ENCODE peak calls at places on chromosomes 11 and 22, in six cellular contexts. One of them, this sample, is unnamed.

GRCh38 chr22:43185860-43186261 is 1.1 kb downstream of the TTLL12 start:
- DNase-seq in upper lobe of right lung: no peak
- DNase-seq in neuronal stem cell: no peak
- DNase-seq in HepG2: peak
- DNase-seq in skeletal muscle cell: no peak
- DNase-seq in SJCRH30: peak
- DNase-seq in this sample: peak

GRCh38 chr11:7571640-7572000 is 57.8 kb downstream of the PPFIBP2 start:
- DNase-seq in upper lobe of right lung: peak
- DNase-seq in neuronal stem cell: peak
- DNase-seq in HepG2: peak
- DNase-seq in skeletal muscle cell: no peak
- DNase-seq in SJCRH30: peak
- DNase-seq in this sample: peak

GRCh38 chr11:17343907-17344306 is 7.7 kb upstream of the NCR3LG1 start:
- DNase-seq in upper lobe of right lung: no peak
- DNase-seq in neuronal stem cell: no peak
- DNase-seq in HepG2: no peak
- DNase-seq in skeletal muscle cell: peak
- DNase-seq in SJCRH30: no peak
- DNase-seq in this sample: peak

GRCh38 chr11:65059959-65060824 is 1.8 kb upstream of the NAALADL1 start:
- DNase-seq in upper lobe of right lung: no peak
- DNase-seq in neuronal stem cell: no peak
- DNase-seq in HepG2: no peak
- DNase-seq in skeletal muscle cell: no peak
- DNase-seq in SJCRH30: no peak
- DNase-seq in this sample: no peak

GRCh38 chr11:49202287-49202976 is 6.0 kb downstream of the FOLH1 start:
- DNase-seq in upper lobe of right lung: no peak
- DNase-seq in neuronal stem cell: no peak
- DNase-seq in HepG2: no peak
- DNase-seq in skeletal muscle cell: no peak
- DNase-seq in SJCRH30: no peak
- DNase-seq in this sample: no peak

GRCh38 chr11:35174666-35175065 is 35.7 kb downstream of the CD44 start:
- DNase-seq in upper lobe of right lung: no peak
- DNase-seq in neuronal stem cell: no peak
- DNase-seq in HepG2: no peak
- DNase-seq in skeletal muscle cell: peak
- DNase-seq in SJCRH30: peak
- DNase-seq in this sample: no peak

GRCh38 chr11:20112291-20113146 is 47.8 kb downstream of the DBX1 start:
- DNase-seq in upper lobe of right lung: peak
- DNase-seq in neuronal stem cell: no peak
- DNase-seq in HepG2: no peak
- DNase-seq in skeletal muscle cell: peak
- DNase-seq in SJCRH30: no peak
- DNase-seq in this sample: peak

GRCh38 chr11:14029415-14029814 is 66.9 kb downstream of the SPON1 start:
- DNase-seq in upper lobe of right lung: no peak
- DNase-seq in neuronal stem cell: no peak
- DNase-seq in HepG2: no peak
- DNase-seq in skeletal muscle cell: no peak
- DNase-seq in SJCRH30: no peak
- DNase-seq in this sample: no peak

GRCh38 chr22:45163074-45163416 is 680 bp upstream of the NUP50 start:
- DNase-seq in upper lobe of right lung: no peak
- DNase-seq in neuronal stem cell: no peak
- DNase-seq in HepG2: no peak
- DNase-seq in skeletal muscle cell: no peak
- DNase-seq in SJCRH30: peak
- DNase-seq in this sample: peak

GRCh38 chr11:36186340-36186739 is 102.9 kb downstream of the COMMD9 start:
- DNase-seq in upper lobe of right lung: no peak
- DNase-seq in neuronal stem cell: no peak
- DNase-seq in HepG2: no peak
- DNase-seq in skeletal muscle cell: peak
- DNase-seq in SJCRH30: peak
- DNase-seq in this sample: peak

GRCh38 chr22:38257650-38258246 is 15.1 kb downstream of the TMEM184B start:
- DNase-seq in upper lobe of right lung: no peak
- DNase-seq in neuronal stem cell: no peak
- DNase-seq in HepG2: no peak
- DNase-seq in skeletal muscle cell: no peak
- DNase-seq in SJCRH30: no peak
- DNase-seq in this sample: no peak

GRCh38 chr11:111557425-111558111 is 17.0 kb downstream of the LAYN start:
- DNase-seq in upper lobe of right lung: no peak
- DNase-seq in neuronal stem cell: no peak
- DNase-seq in HepG2: peak
- DNase-seq in skeletal muscle cell: peak
- DNase-seq in SJCRH30: no peak
- DNase-seq in this sample: peak

GRCh38 chr11:15654397-15654915 is 539.7 kb downstream of the INSC start:
- DNase-seq in upper lobe of right lung: no peak
- DNase-seq in neuronal stem cell: no peak
- DNase-seq in HepG2: no peak
- DNase-seq in skeletal muscle cell: no peak
- DNase-seq in SJCRH30: no peak
- DNase-seq in this sample: no peak

GRCh38 chr22:36329217-36330078 is 58.3 kb downstream of the MYH9 start:
- DNase-seq in upper lobe of right lung: no peak
- DNase-seq in neuronal stem cell: peak
- DNase-seq in HepG2: peak
- DNase-seq in skeletal muscle cell: peak
- DNase-seq in SJCRH30: peak
- DNase-seq in this sample: peak

GRCh38 chr11:8973121-8973520 is 8.9 kb upstream of the TMEM9B start:
- DNase-seq in upper lobe of right lung: no peak
- DNase-seq in neuronal stem cell: no peak
- DNase-seq in HepG2: no peak
- DNase-seq in skeletal muscle cell: no peak
- DNase-seq in SJCRH30: no peak
- DNase-seq in this sample: no peak

GRCh38 chr11:72001255-72001654 is 2.5 kb downstream of the IL18BP start:
- DNase-seq in upper lobe of right lung: no peak
- DNase-seq in neuronal stem cell: no peak
- DNase-seq in HepG2: no peak
- DNase-seq in skeletal muscle cell: no peak
- DNase-seq in SJCRH30: no peak
- DNase-seq in this sample: no peak

GRCh38 chr22:46641829-46642266 is 21.7 kb downstream of the GRAMD4 start:
- DNase-seq in upper lobe of right lung: no peak
- DNase-seq in neuronal stem cell: no peak
- DNase-seq in HepG2: no peak
- DNase-seq in skeletal muscle cell: no peak
- DNase-seq in SJCRH30: no peak
- DNase-seq in this sample: no peak

GRCh38 chr22:33848251-33848650 is 72.0 kb downstream of the LARGE1 start:
- DNase-seq in upper lobe of right lung: no peak
- DNase-seq in neuronal stem cell: no peak
- DNase-seq in HepG2: no peak
- DNase-seq in skeletal muscle cell: no peak
- DNase-seq in SJCRH30: no peak
- DNase-seq in this sample: no peak

GRCh38 chr11:67646535-67647336 is 3.8 kb downstream of the ACY3 start:
- DNase-seq in upper lobe of right lung: no peak
- DNase-seq in neuronal stem cell: no peak
- DNase-seq in HepG2: no peak
- DNase-seq in skeletal muscle cell: no peak
- DNase-seq in SJCRH30: no peak
- DNase-seq in this sample: no peak

GRCh38 chr11:124421043-124421442 is 3.6 kb downstream of the OR8B4 start:
- DNase-seq in upper lobe of right lung: no peak
- DNase-seq in neuronal stem cell: no peak
- DNase-seq in HepG2: no peak
- DNase-seq in skeletal muscle cell: no peak
- DNase-seq in SJCRH30: no peak
- DNase-seq in this sample: no peak

GRCh38 chr11:28826807-28827206 is 718.6 kb downstream of the METTL15 start:
- DNase-seq in upper lobe of right lung: no peak
- DNase-seq in neuronal stem cell: no peak
- DNase-seq in HepG2: no peak
- DNase-seq in skeletal muscle cell: no peak
- DNase-seq in SJCRH30: no peak
- DNase-seq in this sample: no peak

GRCh38 chr11:79461144-79461543 is 20.3 kb upstream of the TENM4 start:
- DNase-seq in upper lobe of right lung: no peak
- DNase-seq in neuronal stem cell: peak
- DNase-seq in HepG2: peak
- DNase-seq in skeletal muscle cell: no peak
- DNase-seq in SJCRH30: peak
- DNase-seq in this sample: peak

GRCh38 chr22:32796865-32797573 is 4.5 kb upstream of the TIMP3 start:
- DNase-seq in upper lobe of right lung: peak
- DNase-seq in neuronal stem cell: peak
- DNase-seq in HepG2: peak
- DNase-seq in skeletal muscle cell: no peak
- DNase-seq in SJCRH30: peak
- DNase-seq in this sample: peak

GRCh38 chr11:82811369-82811768 is 77.7 kb upstream of the FAM181B start:
- DNase-seq in upper lobe of right lung: no peak
- DNase-seq in neuronal stem cell: no peak
- DNase-seq in HepG2: no peak
- DNase-seq in skeletal muscle cell: no peak
- DNase-seq in SJCRH30: no peak
- DNase-seq in this sample: no peak

GRCh38 chr11:113184498-113184897 is 129.9 kb upstream of the TTC12 start:
- DNase-seq in upper lobe of right lung: no peak
- DNase-seq in neuronal stem cell: no peak
- DNase-seq in HepG2: peak
- DNase-seq in skeletal muscle cell: peak
- DNase-seq in SJCRH30: no peak
- DNase-seq in this sample: peak

GRCh38 chr11:1498262-1498661 is 11.7 kb upstream of the MOB2 start:
- DNase-seq in upper lobe of right lung: peak
- DNase-seq in neuronal stem cell: no peak
- DNase-seq in HepG2: no peak
- DNase-seq in skeletal muscle cell: no peak
- DNase-seq in SJCRH30: no peak
- DNase-seq in this sample: no peak

GRCh38 chr11:69385466-69385820 is 91.5 kb downstream of the MYEOV start:
- DNase-seq in upper lobe of right lung: no peak
- DNase-seq in neuronal stem cell: no peak
- DNase-seq in HepG2: no peak
- DNase-seq in skeletal muscle cell: no peak
- DNase-seq in SJCRH30: no peak
- DNase-seq in this sample: no peak

GRCh38 chr11:96242971-96243647 is 99.9 kb downstream of the MAML2 start:
- DNase-seq in upper lobe of right lung: peak
- DNase-seq in neuronal stem cell: peak
- DNase-seq in HepG2: peak
- DNase-seq in skeletal muscle cell: peak
- DNase-seq in SJCRH30: peak
- DNase-seq in this sample: peak
- H3K4me3 ChIP-seq in upper lobe of right lung: peak
- H3K4me3 ChIP-seq in neuronal stem cell: peak
- H3K4me3 ChIP-seq in HepG2: no peak
- H3K4me3 ChIP-seq in skeletal muscle cell: peak
- H3K4me3 ChIP-seq in SJCRH30: peak
- H3K4me3 ChIP-seq in this sample: peak

DNA sequence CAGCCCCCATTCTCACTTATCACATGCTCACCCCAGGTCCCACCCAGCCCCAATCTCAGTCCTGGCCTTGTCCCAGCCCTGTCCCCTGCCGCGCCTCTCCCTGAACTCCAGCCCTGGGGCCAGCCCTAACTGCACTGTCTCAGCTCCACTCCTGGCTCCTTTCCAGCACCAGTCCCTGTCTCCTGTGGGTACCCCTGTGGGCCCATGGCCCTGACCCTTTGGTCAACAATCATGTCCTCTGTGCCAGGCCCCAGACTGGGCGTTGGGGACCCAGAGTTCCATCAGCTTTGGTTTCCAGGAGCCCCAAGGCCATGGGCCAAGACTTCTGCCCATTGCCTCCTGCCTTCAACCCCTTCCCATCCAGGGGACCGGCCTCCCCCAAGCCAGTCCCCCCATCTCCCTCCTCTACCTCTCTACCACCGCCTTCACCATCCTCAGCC is 756 bp downstream of the SPI1 start:
- DNase-seq in upper lobe of right lung: peak
- DNase-seq in neuronal stem cell: no peak
- DNase-seq in HepG2: no peak
- DNase-seq in skeletal muscle cell: no peak
- DNase-seq in SJCRH30: no peak
- DNase-seq in this sample: no peak
- H3K4me3 ChIP-seq in upper lobe of right lung: peak
- H3K4me3 ChIP-seq in neuronal stem cell: no peak
- H3K4me3 ChIP-seq in HepG2: no peak
- H3K4me3 ChIP-seq in skeletal muscle cell: no peak
- H3K4me3 ChIP-seq in SJCRH30: no peak
- H3K4me3 ChIP-seq in this sample: no peak

DNA sequence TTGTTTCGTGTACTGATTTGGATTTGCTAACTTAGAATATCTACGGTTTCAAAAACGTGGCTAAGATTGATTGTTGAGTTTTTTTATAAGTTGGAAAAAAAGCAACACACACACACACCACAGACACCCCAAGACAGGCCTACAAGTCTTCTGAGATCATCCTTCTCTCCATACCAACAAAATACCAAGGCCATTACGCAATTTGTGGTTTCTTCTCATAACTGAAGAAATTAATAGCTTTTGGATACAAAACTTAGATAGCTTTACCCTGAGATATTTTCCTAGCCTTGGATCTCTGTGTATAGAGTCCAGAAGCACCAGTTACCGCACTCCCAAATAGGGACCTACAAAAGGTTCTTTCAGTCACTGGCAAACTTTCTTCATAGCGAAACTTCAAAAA is 113.6 kb downstream of the SIK3 start:
- DNase-seq in upper lobe of right lung: no peak
- DNase-seq in neuronal stem cell: no peak
- DNase-seq in HepG2: no peak
- DNase-seq in skeletal muscle cell: peak
- DNase-seq in SJCRH30: no peak
- DNase-seq in this sample: peak
- H3K4me3 ChIP-seq in upper lobe of right lung: no peak
- H3K4me3 ChIP-seq in neuronal stem cell: no peak
- H3K4me3 ChIP-seq in HepG2: no peak
- H3K4me3 ChIP-seq in skeletal muscle cell: no peak
- H3K4me3 ChIP-seq in SJCRH30: no peak
- H3K4me3 ChIP-seq in this sample: no peak

GRCh38 chr11:118689503-118689851 is 10.0 kb upstream of the TREH start:
- DNase-seq in upper lobe of right lung: no peak
- DNase-seq in neuronal stem cell: peak
- DNase-seq in HepG2: no peak
- DNase-seq in skeletal muscle cell: no peak
- DNase-seq in SJCRH30: no peak
- DNase-seq in this sample: no peak

GRCh38 chr11:118690553-118691304 is 11.3 kb upstream of the TREH start:
- DNase-seq in upper lobe of right lung: peak
- DNase-seq in neuronal stem cell: no peak
- DNase-seq in HepG2: no peak
- DNase-seq in skeletal muscle cell: no peak
- DNase-seq in SJCRH30: no peak
- DNase-seq in this sample: no peak

GRCh38 chr11:118687906-118688305 is 8.5 kb upstream of the TREH start:
- DNase-seq in upper lobe of right lung: peak
- DNase-seq in neuronal stem cell: no peak
- DNase-seq in HepG2: no peak
- DNase-seq in skeletal muscle cell: no peak
- DNase-seq in SJCRH30: no peak
- DNase-seq in this sample: no peak

GRCh38 chr11:118688851-118689502 is 9.5 kb upstream of the TREH start:
- DNase-seq in upper lobe of right lung: peak
- DNase-seq in neuronal stem cell: no peak
- DNase-seq in HepG2: no peak
- DNase-seq in skeletal muscle cell: no peak
- DNase-seq in SJCRH30: no peak
- DNase-seq in this sample: no peak

GRCh38 chr11:118689852-118690552 is 10.6 kb upstream of the TREH start:
- DNase-seq in upper lobe of right lung: peak
- DNase-seq in neuronal stem cell: peak
- DNase-seq in HepG2: peak
- DNase-seq in skeletal muscle cell: peak
- DNase-seq in SJCRH30: peak
- DNase-seq in this sample: peak
- H3K4me3 ChIP-seq in upper lobe of right lung: peak
- H3K4me3 ChIP-seq in neuronal stem cell: peak
- H3K4me3 ChIP-seq in HepG2: peak
- H3K4me3 ChIP-seq in skeletal muscle cell: peak
- H3K4me3 ChIP-seq in SJCRH30: peak
- H3K4me3 ChIP-seq in this sample: no peak

This sample was measured in mammary epithelial cell.